ENCODE peak calls at places on chromosome 5, in five cellular contexts. One of them, this sample, is unnamed.

GRCh38 chr5:43155394-43156096 is 34.8 kb downstream of the ZNF131 start:
- DNase-seq in posterior cingulate gyrus: no peak
- DNase-seq in naive B cell: no peak
- DNase-seq in nucleus accumbens: no peak
- DNase-seq in CD8-positive, alpha-beta T cell: no peak
- DNase-seq in this sample: no peak

GRCh38 chr5:41755705-41756104 is 114.5 kb downstream of the OXCT1 start:
- DNase-seq in posterior cingulate gyrus: no peak
- DNase-seq in naive B cell: no peak
- DNase-seq in nucleus accumbens: no peak
- DNase-seq in CD8-positive, alpha-beta T cell: no peak
- DNase-seq in this sample: no peak

GRCh38 chr5:76546497-76547102 is 76.6 kb downstream of the F2RL2 start:
- DNase-seq in posterior cingulate gyrus: no peak
- DNase-seq in naive B cell: peak
- DNase-seq in nucleus accumbens: no peak
- DNase-seq in CD8-positive, alpha-beta T cell: no peak
- DNase-seq in this sample: no peak

GRCh38 chr5:150053231-150053626 is 33.1 kb downstream of the CSF1R start:
- DNase-seq in posterior cingulate gyrus: peak
- DNase-seq in naive B cell: no peak
- DNase-seq in nucleus accumbens: no peak
- DNase-seq in CD8-positive, alpha-beta T cell: no peak
- DNase-seq in this sample: no peak

GRCh38 chr5:44446399-44446798 is 57.2 kb upstream of the FGF10 start:
- DNase-seq in posterior cingulate gyrus: no peak
- DNase-seq in naive B cell: no peak
- DNase-seq in nucleus accumbens: no peak
- DNase-seq in CD8-positive, alpha-beta T cell: no peak
- DNase-seq in this sample: no peak

GRCh38 chr5:57834829-57835554 is 352.4 kb upstream of the ACTBL2 start:
- DNase-seq in posterior cingulate gyrus: no peak
- DNase-seq in naive B cell: no peak
- DNase-seq in nucleus accumbens: no peak
- DNase-seq in CD8-positive, alpha-beta T cell: no peak
- DNase-seq in this sample: peak

GRCh38 chr5:172322028-172322965 is 38.7 kb upstream of the UBTD2 start:
- DNase-seq in posterior cingulate gyrus: peak
- DNase-seq in naive B cell: no peak
- DNase-seq in nucleus accumbens: no peak
- DNase-seq in CD8-positive, alpha-beta T cell: no peak
- DNase-seq in this sample: no peak

GRCh38 chr5:132257131-132258101 is at the start of gene PDLIM4:
- DNase-seq in posterior cingulate gyrus: peak
- DNase-seq in naive B cell: no peak
- DNase-seq in nucleus accumbens: no peak
- DNase-seq in CD8-positive, alpha-beta T cell: no peak
- DNase-seq in this sample: peak

GRCh38 chr5:162806195-162806594 is 631.2 kb upstream of the CCNG1 start:
- DNase-seq in posterior cingulate gyrus: no peak
- DNase-seq in naive B cell: no peak
- DNase-seq in nucleus accumbens: no peak
- DNase-seq in CD8-positive, alpha-beta T cell: no peak
- DNase-seq in this sample: no peak

GRCh38 chr5:170805666-170806065 is 22.1 kb downstream of the GABRP start:
- DNase-seq in posterior cingulate gyrus: no peak
- DNase-seq in naive B cell: no peak
- DNase-seq in nucleus accumbens: no peak
- DNase-seq in CD8-positive, alpha-beta T cell: no peak
- DNase-seq in this sample: no peak

GRCh38 chr5:142287973-142288313 is 36.9 kb downstream of the SPRY4 start:
- DNase-seq in posterior cingulate gyrus: no peak
- DNase-seq in naive B cell: no peak
- DNase-seq in nucleus accumbens: no peak
- DNase-seq in CD8-positive, alpha-beta T cell: no peak
- DNase-seq in this sample: no peak

GRCh38 chr5:2550479-2550878 is 201.0 kb downstream of the IRX2 start:
- DNase-seq in posterior cingulate gyrus: no peak
- DNase-seq in naive B cell: no peak
- DNase-seq in nucleus accumbens: no peak
- DNase-seq in CD8-positive, alpha-beta T cell: no peak
- DNase-seq in this sample: no peak

GRCh38 chr5:53326420-53327153 is 153.8 kb upstream of the FST start:
- DNase-seq in posterior cingulate gyrus: no peak
- DNase-seq in naive B cell: no peak
- DNase-seq in nucleus accumbens: no peak
- DNase-seq in CD8-positive, alpha-beta T cell: no peak
- DNase-seq in this sample: no peak

GRCh38 chr5:124297826-124298225 is 448.6 kb downstream of the ZNF608 start:
- DNase-seq in posterior cingulate gyrus: no peak
- DNase-seq in naive B cell: no peak
- DNase-seq in nucleus accumbens: no peak
- DNase-seq in CD8-positive, alpha-beta T cell: no peak
- DNase-seq in this sample: no peak

GRCh38 chr5:167554564-167555254 is 736.7 kb upstream of the WWC1 start:
- DNase-seq in posterior cingulate gyrus: no peak
- DNase-seq in naive B cell: no peak
- DNase-seq in nucleus accumbens: no peak
- DNase-seq in CD8-positive, alpha-beta T cell: no peak
- DNase-seq in this sample: no peak

GRCh38 chr5:147742151-147742550 is 40.4 kb downstream of the JAKMIP2 start:
- DNase-seq in posterior cingulate gyrus: no peak
- DNase-seq in naive B cell: no peak
- DNase-seq in nucleus accumbens: no peak
- DNase-seq in CD8-positive, alpha-beta T cell: no peak
- DNase-seq in this sample: no peak

GRCh38 chr5:136087961-136088871 is 44.4 kb upstream of the SMAD5 start:
- DNase-seq in posterior cingulate gyrus: peak
- DNase-seq in naive B cell: no peak
- DNase-seq in nucleus accumbens: no peak
- DNase-seq in CD8-positive, alpha-beta T cell: no peak
- DNase-seq in this sample: no peak

GRCh38 chr5:114362977-114363721 is 1.3 kb downstream of the KCNN2 start:
- DNase-seq in posterior cingulate gyrus: peak
- DNase-seq in naive B cell: no peak
- DNase-seq in nucleus accumbens: no peak
- DNase-seq in CD8-positive, alpha-beta T cell: no peak
- DNase-seq in this sample: peak

GRCh38 chr5:98927242-98927987 is 1.4 kb downstream of the CHD1 start:
- DNase-seq in posterior cingulate gyrus: no peak
- DNase-seq in naive B cell: peak
- DNase-seq in nucleus accumbens: no peak
- DNase-seq in CD8-positive, alpha-beta T cell: peak
- DNase-seq in this sample: peak

GRCh38 chr5:116864157-116864837 is 289.7 kb upstream of the SEMA6A start:
- DNase-seq in posterior cingulate gyrus: no peak
- DNase-seq in naive B cell: no peak
- DNase-seq in nucleus accumbens: no peak
- DNase-seq in CD8-positive, alpha-beta T cell: no peak
- DNase-seq in this sample: no peak

GRCh38 chr5:5629579-5629978 is 207.1 kb downstream of the ICE1 start:
- DNase-seq in posterior cingulate gyrus: no peak
- DNase-seq in naive B cell: no peak
- DNase-seq in nucleus accumbens: no peak
- DNase-seq in CD8-positive, alpha-beta T cell: no peak
- DNase-seq in this sample: no peak

GRCh38 chr5:132083065-132083678 is 9.6 kb downstream of the CSF2 start:
- DNase-seq in posterior cingulate gyrus: peak
- DNase-seq in naive B cell: no peak
- DNase-seq in nucleus accumbens: no peak
- DNase-seq in CD8-positive, alpha-beta T cell: no peak
- DNase-seq in this sample: no peak

GRCh38 chr5:52481216-52481615 is 306.5 kb upstream of the ITGA1 start:
- DNase-seq in posterior cingulate gyrus: no peak
- DNase-seq in naive B cell: no peak
- DNase-seq in nucleus accumbens: no peak
- DNase-seq in CD8-positive, alpha-beta T cell: no peak
- DNase-seq in this sample: no peak

GRCh38 chr5:135721548-135722090 is 112.8 kb upstream of the SLC25A48 start:
- DNase-seq in posterior cingulate gyrus: no peak
- DNase-seq in naive B cell: no peak
- DNase-seq in nucleus accumbens: no peak
- DNase-seq in CD8-positive, alpha-beta T cell: no peak
- DNase-seq in this sample: no peak

GRCh38 chr5:58466939-58467338 is 7.1 kb upstream of the PLK2 start:
- DNase-seq in posterior cingulate gyrus: no peak
- DNase-seq in naive B cell: no peak
- DNase-seq in nucleus accumbens: no peak
- DNase-seq in CD8-positive, alpha-beta T cell: no peak
- DNase-seq in this sample: no peak

GRCh38 chr5:59817536-59817935 is 76.0 kb downstream of the PDE4D start:
- DNase-seq in posterior cingulate gyrus: no peak
- DNase-seq in naive B cell: no peak
- DNase-seq in nucleus accumbens: no peak
- DNase-seq in CD8-positive, alpha-beta T cell: no peak
- DNase-seq in this sample: no peak

GRCh38 chr5:87127956-87128687 is 139.6 kb upstream of the RASA1 start:
- DNase-seq in posterior cingulate gyrus: no peak
- DNase-seq in naive B cell: no peak
- DNase-seq in nucleus accumbens: no peak
- DNase-seq in CD8-positive, alpha-beta T cell: peak
- DNase-seq in this sample: no peak

GRCh38 chr5:148523139-148523538 is 131.2 kb downstream of the HTR4 start:
- DNase-seq in posterior cingulate gyrus: no peak
- DNase-seq in naive B cell: no peak
- DNase-seq in nucleus accumbens: no peak
- DNase-seq in CD8-positive, alpha-beta T cell: no peak
- DNase-seq in this sample: no peak

GRCh38 chr5:95812100-95812472 is 10.4 kb downstream of the GLRX start:
- DNase-seq in posterior cingulate gyrus: no peak
- DNase-seq in naive B cell: no peak
- DNase-seq in nucleus accumbens: no peak
- DNase-seq in CD8-positive, alpha-beta T cell: peak
- DNase-seq in this sample: no peak

GRCh38 chr5:172280937-172281336 is 2.6 kb downstream of the UBTD2 start:
- DNase-seq in posterior cingulate gyrus: no peak
- DNase-seq in naive B cell: no peak
- DNase-seq in nucleus accumbens: no peak
- DNase-seq in CD8-positive, alpha-beta T cell: no peak
- DNase-seq in this sample: peak

GRCh38 chr5:132099073-132099748 is 25.6 kb downstream of the CSF2 start:
- DNase-seq in posterior cingulate gyrus: no peak
- DNase-seq in naive B cell: no peak
- DNase-seq in nucleus accumbens: no peak
- DNase-seq in CD8-positive, alpha-beta T cell: peak
- DNase-seq in this sample: no peak

GRCh38 chr5:151949909-151950308 is 25.3 kb upstream of the GLRA1 start:
- DNase-seq in posterior cingulate gyrus: peak
- DNase-seq in naive B cell: no peak
- DNase-seq in nucleus accumbens: no peak
- DNase-seq in CD8-positive, alpha-beta T cell: no peak
- DNase-seq in this sample: no peak

GRCh38 chr5:77367733-77368132 is 124.4 kb downstream of the WDR41 start:
- DNase-seq in posterior cingulate gyrus: peak
- DNase-seq in naive B cell: no peak
- DNase-seq in nucleus accumbens: no peak
- DNase-seq in CD8-positive, alpha-beta T cell: no peak
- DNase-seq in this sample: no peak

GRCh38 chr5:173639-174600 is 17.4 kb upstream of the LRRC14B start:
- DNase-seq in posterior cingulate gyrus: peak
- DNase-seq in naive B cell: no peak
- DNase-seq in nucleus accumbens: no peak
- DNase-seq in CD8-positive, alpha-beta T cell: no peak
- DNase-seq in this sample: no peak

GRCh38 chr5:142520885-142521284 is 165.0 kb downstream of the FGF1 start:
- DNase-seq in posterior cingulate gyrus: no peak
- DNase-seq in naive B cell: no peak
- DNase-seq in nucleus accumbens: no peak
- DNase-seq in CD8-positive, alpha-beta T cell: no peak
- DNase-seq in this sample: no peak

GRCh38 chr5:32388429-32389111 is 56.0 kb downstream of the ZFR start:
- DNase-seq in posterior cingulate gyrus: no peak
- DNase-seq in naive B cell: no peak
- DNase-seq in nucleus accumbens: no peak
- DNase-seq in CD8-positive, alpha-beta T cell: no peak
- DNase-seq in this sample: no peak

GRCh38 chr5:93894471-93895354 is 153.3 kb upstream of the POU5F2 start:
- DNase-seq in posterior cingulate gyrus: no peak
- DNase-seq in naive B cell: no peak
- DNase-seq in nucleus accumbens: no peak
- DNase-seq in CD8-positive, alpha-beta T cell: no peak
- DNase-seq in this sample: no peak

GRCh38 chr5:17436766-17437221 is 61.2 kb upstream of the TAF11L2 start:
- DNase-seq in posterior cingulate gyrus: no peak
- DNase-seq in naive B cell: peak
- DNase-seq in nucleus accumbens: no peak
- DNase-seq in CD8-positive, alpha-beta T cell: no peak
- DNase-seq in this sample: no peak

This sample was measured in D341Med.